ENCODE peak calls at places on chromosomes 16 and 17, in nine cellular contexts. J, C, S, Y, L, E, U, D and T are unnamed samples.

GRCh38 chr17:62064791-62065563 is at the start of gene MED13:
- DNase-seq in J (peak), C (peak), S (peak), Y (peak), L (peak), E (peak), U (peak), D (peak), T (no peak)

GRCh38 chr16:2194852-2195315 is 1.5 kb downstream of the CASKIN1 start:
- DNase-seq in J (no peak), C (peak), S (no peak), Y (peak), L (peak), E (peak), U (no peak), D (peak), T (peak)

GRCh38 chr17:38745545-38745944 is 2.6 kb downstream of the PCGF2 start:
- DNase-seq in J (no peak), C (no peak), S (no peak), Y (no peak), L (no peak), E (no peak), U (no peak), D (no peak), T (no peak)

GRCh38 chr16:14309001-14309886 is 238.1 kb downstream of the MRTFB start:
- DNase-seq in J (no peak), C (peak), S (no peak), Y (no peak), L (no peak), E (no peak), U (no peak), D (peak), T (peak)

GRCh38 chr16:11136600-11136999 is 119.4 kb downstream of the SOCS1 start:
- DNase-seq in J (no peak), C (peak), S (no peak), Y (no peak), L (peak), E (peak), U (no peak), D (no peak), T (no peak)

GRCh38 chr17:72336026-72336803 is 215.4 kb downstream of the SOX9 start:
- DNase-seq in J (no peak), C (no peak), S (no peak), Y (no peak), L (no peak), E (no peak), U (no peak), D (no peak), T (no peak)

GRCh38 chr17:59872351-59872750 is 20.4 kb downstream of the TUBD1 start:
- DNase-seq in J (no peak), C (no peak), S (no peak), Y (no peak), L (no peak), E (no peak), U (no peak), D (no peak), T (no peak)

GRCh38 chr17:77322534-77323412 is 182.0 kb downstream of the SEC14L1 start:
- DNase-seq in J (peak), C (peak), S (peak), Y (peak), L (peak), E (peak), U (peak), D (no peak), T (peak)

GRCh38 chr17:81966343-81967243 is 5.6 kb upstream of the NOTUM start:
- DNase-seq in J (no peak), C (no peak), S (no peak), Y (peak), L (peak), E (peak), U (peak), D (no peak), T (no peak)

GRCh38 chr16:56848955-56849689 is 15.9 kb upstream of the SLC12A3 start:
- DNase-seq in J (peak), C (peak), S (no peak), Y (no peak), L (peak), E (peak), U (peak), D (no peak), T (peak)

GRCh38 chr17:68634345-68634876 is 33.2 kb upstream of the FAM20A start:
- DNase-seq in J (no peak), C (no peak), S (no peak), Y (no peak), L (no peak), E (no peak), U (no peak), D (no peak), T (no peak)
- TF ChIP-seq CTCF in J (no peak), C (no peak), S (no peak), Y (no peak), L (no peak), E (no peak), U (no peak), D (no peak), T (no peak)

GRCh38 chr17:34852614-34853013 is 108.6 kb downstream of the CCT6B start:
- DNase-seq in J (no peak), C (no peak), S (no peak), Y (no peak), L (no peak), E (no peak), U (no peak), D (no peak), T (no peak)
- TF ChIP-seq CTCF in J (no peak), C (peak), S (no peak), Y (no peak), L (no peak), E (no peak), U (no peak), D (no peak), T (no peak)

DNA sequence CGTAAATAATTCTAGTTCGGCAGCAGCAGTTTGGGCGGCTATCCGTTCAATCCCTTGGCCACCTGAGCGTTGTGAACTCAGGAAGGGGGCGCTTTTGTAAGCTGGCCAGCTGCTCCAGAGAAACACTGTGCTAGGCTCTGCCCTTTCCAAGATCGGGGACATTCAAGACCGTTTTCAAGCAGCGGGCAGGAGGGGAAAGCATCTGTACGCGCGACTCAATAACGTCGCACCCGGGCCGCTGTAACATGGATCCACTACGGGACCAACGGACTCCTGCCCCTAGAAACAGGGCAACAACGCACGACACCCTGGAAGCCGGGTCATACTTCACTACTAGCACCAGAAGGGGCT is 463 bp downstream of the TOP2A start:
- DNase-seq in J (no peak), C (peak), S (no peak), Y (no peak), L (no peak), E (peak), U (no peak), D (no peak), T (peak)
- TF ChIP-seq CTCF in J (no peak), C (no peak), S (no peak), Y (no peak), L (no peak), E (peak), U (no peak), D (no peak), T (no peak)

DNA sequence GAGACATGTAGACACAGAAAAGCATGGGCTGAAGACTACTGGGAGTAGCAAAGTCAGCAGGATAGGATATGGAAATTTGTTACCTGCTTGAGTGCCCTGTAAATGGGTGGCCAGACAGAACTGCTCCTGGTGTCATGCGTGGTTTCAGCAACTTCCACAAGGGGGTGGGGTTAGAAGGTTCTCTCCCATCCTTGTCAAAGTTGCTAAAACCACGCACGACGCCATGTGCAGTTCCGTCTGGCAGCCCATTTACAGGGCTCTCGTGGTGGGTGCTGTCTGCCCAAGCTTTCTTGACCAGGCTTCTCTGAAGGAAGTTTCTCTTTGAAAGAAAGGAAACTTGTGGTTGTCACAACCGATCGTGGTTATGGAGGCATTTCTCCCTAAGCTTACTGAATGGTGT is 6.9 kb upstream of the DBNDD1 start:
- DNase-seq in J (no peak), C (no peak), S (no peak), Y (no peak), L (no peak), E (no peak), U (no peak), D (no peak), T (no peak)
- TF ChIP-seq CTCF in J (no peak), C (peak), S (no peak), Y (no peak), L (no peak), E (peak), U (no peak), D (no peak), T (peak)

GRCh38 chr16:89996178-89996489 is 23.1 kb downstream of the DBNDD1 start:
- DNase-seq in J (no peak), C (no peak), S (no peak), Y (no peak), L (no peak), E (no peak), U (no peak), D (no peak), T (no peak)

GRCh38 chr16:89994389-89994720 is 24.9 kb downstream of the DBNDD1 start:
- DNase-seq in J (no peak), C (no peak), S (no peak), Y (no peak), L (no peak), E (no peak), U (no peak), D (no peak), T (no peak)

GRCh38 chr16:89990799-89991198 is 28.5 kb downstream of the DBNDD1 start:
- DNase-seq in J (no peak), C (no peak), S (no peak), Y (no peak), L (no peak), E (no peak), U (no peak), D (no peak), T (no peak)

GRCh38 chr16:89993377-89993776 is 25.9 kb downstream of the DBNDD1 start:
- DNase-seq in J (no peak), C (no peak), S (no peak), Y (no peak), L (no peak), E (no peak), U (no peak), D (no peak), T (no peak)

GRCh38 chr16:89993971-89994370 is 25.3 kb downstream of the DBNDD1 start:
- DNase-seq in J (no peak), C (no peak), S (no peak), Y (no peak), L (no peak), E (no peak), U (no peak), D (no peak), T (no peak)
- TF ChIP-seq CTCF in J (no peak), C (no peak), S (no peak), Y (no peak), L (no peak), E (no peak), U (no peak), D (no peak), T (no peak)

GRCh38 chr16:64455275-64455674 is 666.6 kb downstream of the CDH11 start:
- DNase-seq in J (no peak), C (peak), S (no peak), Y (no peak), L (peak), E (peak), U (no peak), D (no peak), T (peak)
- TF ChIP-seq CTCF in J (no peak), C (peak), S (no peak), Y (no peak), L (peak), E (peak), U (no peak), D (no peak), T (no peak)

GRCh38 chr17:8791248-8791909 is 7.8 kb downstream of the MFSD6L start:
- DNase-seq in J (no peak), C (no peak), S (no peak), Y (no peak), L (no peak), E (no peak), U (no peak), D (no peak), T (no peak)
- TF ChIP-seq CTCF in J (no peak), C (peak), S (no peak), Y (no peak), L (peak), E (peak), U (no peak), D (no peak), T (no peak)

GRCh38 chr17:49861150-49861884 is 13.4 kb upstream of the TAC4 start:
- DNase-seq in J (no peak), C (peak), S (no peak), Y (peak), L (peak), E (peak), U (peak), D (peak), T (peak)

GRCh38 chr17:49862781-49863331 is 15.0 kb upstream of the TAC4 start:
- DNase-seq in J (no peak), C (no peak), S (no peak), Y (no peak), L (peak), E (no peak), U (no peak), D (no peak), T (no peak)

GRCh38 chr17:49858796-49859195 is 10.9 kb upstream of the TAC4 start:
- DNase-seq in J (no peak), C (no peak), S (no peak), Y (no peak), L (no peak), E (no peak), U (no peak), D (no peak), T (no peak)

DNA sequence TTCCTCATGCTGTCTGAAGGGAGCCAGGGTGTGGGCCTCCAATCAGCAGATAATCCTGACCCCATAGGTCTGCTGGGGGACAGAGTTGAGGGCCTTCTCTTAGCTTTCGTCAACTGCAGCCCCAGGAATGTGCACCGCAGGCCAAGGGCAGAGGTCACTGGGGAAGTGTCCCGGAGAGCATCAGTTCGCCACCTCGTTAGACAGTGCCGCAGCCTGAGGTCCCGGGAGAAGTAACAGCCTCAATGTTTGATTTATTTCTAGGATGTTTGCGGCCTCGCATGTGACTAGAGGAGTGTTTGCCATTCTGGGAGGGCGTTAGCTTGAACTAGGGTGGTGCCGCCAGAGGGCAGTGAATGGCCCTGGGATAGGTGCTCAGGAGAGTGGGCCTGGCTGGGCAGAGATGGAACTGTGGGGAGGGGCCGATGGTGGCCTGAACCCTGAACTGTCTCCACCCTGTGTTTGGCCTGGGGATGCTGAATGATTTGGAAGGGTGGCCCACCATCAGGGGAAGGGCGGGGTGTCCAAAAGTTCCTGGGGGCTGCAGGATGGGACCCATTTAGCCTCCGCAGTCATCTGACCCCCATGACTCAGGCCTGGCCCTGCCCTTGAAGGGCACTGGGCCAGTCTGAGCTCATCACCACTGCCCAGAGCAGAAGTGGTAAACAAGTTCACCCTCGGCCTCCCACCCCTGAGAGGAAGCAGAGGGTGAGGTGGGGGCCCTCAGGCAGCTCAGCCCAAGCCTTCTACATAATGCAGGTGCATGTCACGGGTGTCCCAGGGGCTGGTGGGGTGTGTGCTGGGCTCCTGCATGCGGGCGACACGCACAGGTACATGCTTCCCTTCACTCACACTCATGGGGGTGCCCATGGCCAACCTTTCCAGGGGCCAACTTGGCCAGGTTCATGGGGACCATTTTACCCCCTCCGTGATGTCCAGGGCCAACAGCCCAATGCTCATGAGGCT is 12.4 kb upstream of the TAC4 start:
- DNase-seq in J (no peak), C (no peak), S (no peak), Y (peak), L (no peak), E (no peak), U (no peak), D (no peak), T (no peak)
- TF ChIP-seq CTCF in J (no peak), C (no peak), S (no peak), Y (no peak), L (no peak), E (peak), U (no peak), D (no peak), T (peak)